ENCODE peak calls at places on chromosome 3, in four cellular contexts. One of them, this sample, is unnamed.

GRCh38 chr3:148848410-148848809 is 16.7 kb upstream of the CPA3 start:
- DNase-seq in upper lobe of right lung: no peak
- DNase-seq in Daoy: no peak
- DNase-seq in SK-MEL-5: no peak
- DNase-seq in this sample: no peak

GRCh38 chr3:99543796-99544195 is 94.6 kb upstream of the COL8A1 start:
- DNase-seq in upper lobe of right lung: no peak
- DNase-seq in Daoy: no peak
- DNase-seq in SK-MEL-5: no peak
- DNase-seq in this sample: no peak

GRCh38 chr3:153221748-153222162 is 59.7 kb downstream of the RAP2B start:
- DNase-seq in upper lobe of right lung: no peak
- DNase-seq in Daoy: peak
- DNase-seq in SK-MEL-5: peak
- DNase-seq in this sample: peak

GRCh38 chr3:36969540-36970432 is 23.1 kb downstream of the EPM2AIP1 start:
- DNase-seq in upper lobe of right lung: no peak
- DNase-seq in Daoy: peak
- DNase-seq in SK-MEL-5: no peak
- DNase-seq in this sample: peak

GRCh38 chr3:57354768-57355167 is 62.3 kb upstream of the ASB14 start:
- DNase-seq in upper lobe of right lung: no peak
- DNase-seq in Daoy: no peak
- DNase-seq in SK-MEL-5: no peak
- DNase-seq in this sample: no peak

GRCh38 chr3:152474585-152474984 is 205.9 kb downstream of the MBNL1 start:
- DNase-seq in upper lobe of right lung: no peak
- DNase-seq in Daoy: peak
- DNase-seq in SK-MEL-5: peak
- DNase-seq in this sample: no peak

GRCh38 chr3:137764001-137764433 is at the start of gene SOX14:
- DNase-seq in upper lobe of right lung: peak
- DNase-seq in Daoy: no peak
- DNase-seq in SK-MEL-5: no peak
- DNase-seq in this sample: no peak

GRCh38 chr3:49928511-49929017 is 1.0 kb downstream of the MON1A start:
- DNase-seq in upper lobe of right lung: no peak
- DNase-seq in Daoy: no peak
- DNase-seq in SK-MEL-5: no peak
- DNase-seq in this sample: no peak

GRCh38 chr3:80097674-80098073 is 329.9 kb upstream of the ROBO1 start:
- DNase-seq in upper lobe of right lung: no peak
- DNase-seq in Daoy: no peak
- DNase-seq in SK-MEL-5: no peak
- DNase-seq in this sample: no peak

GRCh38 chr3:86934851-86935250 is 56.1 kb downstream of the VGLL3 start:
- DNase-seq in upper lobe of right lung: no peak
- DNase-seq in Daoy: no peak
- DNase-seq in SK-MEL-5: no peak
- DNase-seq in this sample: no peak

GRCh38 chr3:178451799-178452198 is 84.4 kb upstream of the KCNMB2 start:
- DNase-seq in upper lobe of right lung: no peak
- DNase-seq in Daoy: no peak
- DNase-seq in SK-MEL-5: no peak
- DNase-seq in this sample: no peak

GRCh38 chr3:101898062-101898461 is 48.7 kb downstream of the NFKBIZ start:
- DNase-seq in upper lobe of right lung: no peak
- DNase-seq in Daoy: no peak
- DNase-seq in SK-MEL-5: peak
- DNase-seq in this sample: no peak

This sample was measured in RWPE2.